ENCODE peak calls at places on chromosome X, in four cellular contexts. B is body of pancreas, X is left ventricle myocardium inferior, G is foreskin fibroblast. C is an unnamed sample.

GRCh38 chrX:37380920-37381319 is 31.8 kb downstream of the PRRG1 start:
- DNase-seq in B (peak), X (no peak), G (peak), C (peak)

GRCh38 chrX:555589-556220 is 74.9 kb upstream of the SHOX start:
- DNase-seq in X (no peak), B (no peak), G (peak), C (no peak)

GRCh38 chrX:101191217-101191750 is 28.3 kb upstream of the DRP2 start:
- DNase-seq in G (peak), X (peak), B (no peak), C (no peak)

GRCh38 chrX:132692526-132692925 is 203.7 kb upstream of the MBNL3 start:
- DNase-seq in G (no peak), X (no peak), B (no peak), C (no peak)

GRCh38 chrX:80022363-80023031 is 7.9 kb downstream of the TBX22 start:
- DNase-seq in G (no peak), B (no peak), X (no peak), C (no peak)

GRCh38 chrX:141669689-141670088 is 28.9 kb downstream of the SPANXD start:
- DNase-seq in X (no peak), G (peak), B (no peak), C (no peak)

GRCh38 chrX:147570483-147570882 is 341.2 kb upstream of the FMR1 start:
- DNase-seq in B (no peak), G (no peak), X (no peak), C (no peak)

GRCh38 chrX:112638691-112639090 is 41.0 kb downstream of the LHFPL1 start:
- DNase-seq in G (no peak), B (no peak), X (no peak), C (no peak)

GRCh38 chrX:120549483-120550452 is 11.0 kb downstream of the CUL4B start:
- DNase-seq in G (peak), B (no peak), X (no peak), C (peak)

GRCh38 chrX:130176354-130176776 is 4.6 kb downstream of the RAB33A start:
- DNase-seq in G (peak), B (no peak), X (no peak), C (no peak)

GRCh38 chrX:56802921-56803848 is 74.1 kb downstream of the NBDY start:
- DNase-seq in B (no peak), G (peak), X (peak), C (no peak)

GRCh38 chrX:39840141-39841126 is 257.3 kb downstream of the BCOR start:
- DNase-seq in G (no peak), B (no peak), X (no peak), C (no peak)

GRCh38 chrX:95505721-95506120 is 1178.9 kb upstream of the DIAPH2 start:
- DNase-seq in X (no peak), G (peak), B (no peak), C (no peak)

GRCh38 chrX:39829965-39830364 is 267.8 kb downstream of the BCOR start:
- DNase-seq in X (no peak), G (no peak), B (no peak), C (no peak)

GRCh38 chrX:107751127-107751526 is 24.5 kb downstream of the TSC22D3 start:
- DNase-seq in G (no peak), X (no peak), B (no peak), C (no peak)

GRCh38 chrX:109911046-109911445 is 91.9 kb upstream of the TMEM164 start:
- DNase-seq in X (no peak), G (peak), B (no peak), C (no peak)

DNA sequence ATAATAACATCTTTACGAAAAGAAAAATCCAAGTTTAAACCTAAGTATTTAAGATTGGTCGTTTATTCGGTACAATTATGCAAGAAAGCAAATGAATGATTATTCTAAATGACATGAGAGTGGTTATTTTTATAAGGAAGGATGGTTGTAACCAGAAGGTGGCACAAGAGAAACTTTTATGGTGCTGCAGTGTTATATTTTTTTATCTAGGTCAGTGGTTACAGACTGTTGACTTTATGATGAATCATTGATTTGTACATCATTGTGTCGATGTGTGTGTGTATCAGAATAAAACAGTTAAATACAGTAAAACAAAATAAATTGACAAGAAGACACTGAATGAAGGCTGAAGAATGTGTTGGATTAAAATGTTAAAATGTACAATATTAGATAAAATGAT is 9.8 kb downstream of the DCAF8L2 start:
- DNase-seq in B (no peak), X (no peak), G (no peak), C (no peak)
- TF ChIP-seq CTCF in B (no peak), X (no peak), G (no peak), C (no peak)

DNA sequence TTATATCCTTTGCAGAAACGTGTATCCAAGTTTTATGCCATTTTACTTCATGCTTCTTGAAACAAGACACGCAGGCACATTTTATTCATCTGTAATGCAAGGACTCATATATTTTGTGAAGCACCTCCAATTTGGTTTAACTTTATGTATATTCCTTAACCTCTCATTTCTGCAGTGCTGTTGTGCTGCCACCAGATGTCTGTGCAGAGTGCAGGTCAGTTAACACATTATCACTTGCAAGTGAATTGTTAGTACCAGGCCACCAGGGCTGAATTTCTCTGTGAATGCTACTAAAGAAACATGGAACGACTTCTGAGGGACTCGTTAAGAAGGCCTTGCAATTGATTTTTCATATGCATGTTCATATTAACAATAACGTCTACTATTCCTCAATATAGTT is 770.4 kb downstream of the NLGN4X start:
- DNase-seq in B (no peak), X (no peak), G (no peak), C (no peak)
- TF ChIP-seq CTCF in B (no peak), X (no peak), G (no peak), C (no peak)

GRCh38 chrX:19743386-19743785 is 144.0 kb downstream of the SH3KBP1 start:
- DNase-seq in G (no peak), X (no peak), B (no peak), C (no peak)
- TF ChIP-seq CTCF in G (no peak), X (no peak), B (no peak), C (no peak)

GRCh38 chrX:9882669-9883446 is 84.3 kb upstream of the CLDN34 start:
- DNase-seq in B (no peak), X (no peak), G (no peak), C (peak)
- TF ChIP-seq CTCF in B (no peak), X (no peak), G (no peak), C (no peak)